ENCODE peak calls at places on chromosomes 16 and 17, in five cellular contexts. B is stomach, R is prostate gland, J is A549, U is uterus. S is an unnamed sample.

GRCh38 chr17:35345445-35345925 is 27.9 kb downstream of the SLFN11 start:
- DNase-seq in R (no peak), J (no peak), U (no peak), B (no peak), S (no peak)

GRCh38 chr16:77594798-77595625 is 127.3 kb upstream of the NUDT7 start:
- DNase-seq in R (no peak), J (no peak), U (no peak), B (no peak), S (no peak)

GRCh38 chr17:51734462-51734861 is 424.1 kb downstream of the CA10 start:
- DNase-seq in J (no peak), B (no peak), U (no peak), R (no peak), S (no peak)

GRCh38 chr17:8176197-8176940 is at the start of gene TMEM107:
- DNase-seq in J (peak; percentile 92), U (peak; percentile 85), B (peak; percentile 90), R (peak; percentile 89), S (peak; percentile 90)

GRCh38 chr17:72158895-72159885 is 38.4 kb downstream of the SOX9 start:
- DNase-seq in R (no peak), B (no peak), J (no peak), U (no peak), S (no peak)

GRCh38 chr17:66835476-66835875 is 559 bp downstream of the CACNG5 start:
- DNase-seq in U (no peak), R (no peak), J (no peak), B (no peak), S (no peak)

GRCh38 chr17:9767432-9767991 is 23.9 kb downstream of the DHRS7C start:
- DNase-seq in J (no peak), U (no peak), B (no peak), R (no peak), S (no peak)

GRCh38 chr17:29061036-29061435 is 18.1 kb downstream of the PIPOX start:
- DNase-seq in B (no peak), R (no peak), J (no peak), U (no peak), S (no peak)

GRCh38 chr16:87921236-87921773 is 15.0 kb downstream of the CA5A start:
- DNase-seq in U (no peak), R (no peak), J (no peak), B (peak; percentile 73), S (no peak)

GRCh38 chr16:64841071-64841470 is 280.8 kb downstream of the CDH11 start:
- DNase-seq in U (no peak), R (no peak), J (no peak), B (no peak), S (no peak)

GRCh38 chr17:57603978-57604377 is 141.1 kb downstream of the CCDC182 start:
- DNase-seq in U (no peak), R (peak; percentile 31), J (no peak), B (peak; percentile 63), S (peak; percentile 83)

GRCh38 chr16:27972500-27972899 is 91.0 kb downstream of the GSG1L start:
- DNase-seq in J (peak; percentile 72), R (no peak), U (no peak), B (no peak), S (no peak)

GRCh38 chr17:63024201-63024600 is 58.2 kb downstream of the TANC2 start:
- DNase-seq in B (no peak), U (no peak), R (no peak), J (no peak), S (no peak)

GRCh38 chr16:48542020-48542473 is 67.9 kb downstream of the N4BP1 start:
- DNase-seq in R (peak; percentile 42), J (peak; percentile 56), U (no peak), B (no peak), S (peak; percentile 75)

GRCh38 chr17:1469231-1469852 is 13.3 kb upstream of the CRK start:
- DNase-seq in U (no peak), J (peak; percentile 97), R (no peak), B (no peak), S (no peak)

GRCh38 chr16:20382202-20382948 is 22.2 kb downstream of the PDILT start:
- DNase-seq in J (no peak), U (no peak), B (no peak), R (no peak), S (no peak)

GRCh38 chr16:67268136-67268579 is 11.2 kb upstream of the PLEKHG4 start:
- DNase-seq in B (peak; percentile 63), U (no peak), J (no peak), R (no peak), S (no peak)

GRCh38 chr17:17176341-17176740 is 29.8 kb downstream of the PLD6 start:
- DNase-seq in B (no peak), U (no peak), J (no peak), R (no peak), S (no peak)

GRCh38 chr17:6255331-6255730 is 179.6 kb downstream of the AIPL1 start:
- DNase-seq in R (no peak), B (no peak), J (no peak), U (no peak), S (no peak)

GRCh38 chr17:21189361-21189760 is 24.6 kb downstream of the TMEM11 start:
- DNase-seq in R (no peak), J (no peak), U (no peak), B (no peak), S (no peak)

GRCh38 chr17:21190078-21190477 is 23.9 kb downstream of the TMEM11 start:
- DNase-seq in B (no peak), U (no peak), J (no peak), R (no peak), S (no peak)

GRCh38 chr17:21191698-21192097 is 22.3 kb downstream of the TMEM11 start:
- DNase-seq in J (no peak), R (no peak), B (no peak), U (no peak), S (no peak)

GRCh38 chr17:21183468-21183867 is 30.5 kb downstream of the TMEM11 start:
- DNase-seq in B (no peak), R (no peak), J (no peak), U (no peak), S (no peak)

DNA sequence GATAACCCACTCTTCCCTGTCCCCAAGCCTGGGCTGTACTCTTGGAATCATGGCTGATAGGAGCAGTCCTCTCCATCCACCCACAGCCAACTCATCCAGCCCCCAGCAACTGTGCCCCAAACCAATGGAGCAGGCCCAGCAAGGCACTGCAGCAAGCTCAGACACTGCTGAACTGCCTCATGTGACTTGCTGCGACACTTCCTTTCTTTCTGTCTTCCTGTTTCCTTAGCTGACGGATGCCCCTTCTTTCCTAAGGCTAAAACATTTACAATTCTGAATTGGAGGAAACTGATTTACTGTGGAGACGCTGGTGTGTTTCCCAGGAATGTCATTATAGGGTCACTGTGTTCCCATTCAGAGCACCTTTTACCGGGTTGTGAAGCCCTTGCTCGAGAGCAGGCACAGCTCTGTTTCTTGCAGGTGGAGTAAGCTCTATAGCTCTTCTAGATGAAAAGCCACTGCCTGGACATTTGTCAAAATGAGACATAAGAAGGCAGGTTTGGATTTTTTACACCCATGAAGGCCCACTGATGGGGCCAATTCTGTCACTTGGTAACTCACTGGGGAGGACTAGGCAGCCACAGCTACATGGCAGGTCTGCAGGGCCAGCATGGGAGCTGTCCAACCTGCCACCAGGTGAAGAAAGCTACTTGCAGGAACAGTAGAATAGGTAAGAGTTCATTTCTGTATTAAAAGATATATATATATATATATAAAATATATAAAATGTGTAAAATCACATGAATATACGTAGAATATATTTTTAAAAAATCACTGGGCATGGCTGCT is 27.4 kb downstream of the TMEM11 start:
- DNase-seq in B (no peak), U (no peak), R (no peak), J (no peak), S (no peak)
- H3K27ac ChIP-seq in B (peak overlapping the region; percentile 22), U (peak overlapping the region; percentile 24), R (no peak overlapping the region), J (no peak overlapping the region), S (no peak overlapping the region)

DNA sequence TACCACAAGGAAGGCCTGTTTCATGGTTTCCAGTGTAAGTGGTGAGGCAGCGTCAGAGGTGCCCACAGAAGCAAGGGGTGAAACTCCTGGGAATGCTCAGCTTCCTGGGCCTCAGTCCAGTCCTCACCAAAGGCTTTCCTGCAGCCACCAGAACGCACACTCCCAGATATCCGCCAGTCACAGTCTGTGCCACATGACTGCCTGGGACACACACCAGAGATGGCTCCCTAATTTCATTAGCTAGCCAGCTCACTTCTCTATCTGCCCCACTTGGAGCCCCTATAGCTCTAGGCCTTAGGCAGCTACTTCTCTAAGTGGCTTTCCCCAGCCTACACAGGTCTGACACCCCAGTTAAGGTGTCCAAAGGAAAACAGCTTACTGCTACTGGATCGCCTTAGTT is 77.0 kb downstream of the CYTH1 start:
- DNase-seq in U (no peak), B (no peak), R (no peak), J (no peak), S (no peak)
- TF ChIP-seq POLR2A in U (no peak), B (no peak), R (no peak), J (no peak), S (no peak)

GRCh38 chr17:74746922-74747321 is 1.5 kb upstream of the NHERF1 start:
- DNase-seq in R (no peak), U (no peak), J (no peak), B (no peak), S (no peak)
- H3K4me1 ChIP-seq in R (peaks cover 12% of the 10 kb centered on the region), U (no peaks in the 10 kb centered on the region), J (peaks cover 29% of the 10 kb centered on the region), B (peaks cover 32% of the 10 kb centered on the region), S (peaks cover 46% of the 10 kb centered on the region)

GRCh38 chr17:77946900-77947643 is 11.4 kb upstream of the TNRC6C start:
- DNase-seq in B (no peak), J (no peak), R (no peak), U (no peak), S (no peak)

GRCh38 chr17:77943971-77944370 is 14.5 kb upstream of the TNRC6C start:
- DNase-seq in R (no peak), B (no peak), U (no peak), J (no peak), S (no peak)

GRCh38 chr17:77944390-77945222 is 13.9 kb upstream of the TNRC6C start:
- DNase-seq in B (no peak), R (no peak), U (no peak), J (no peak), S (no peak)

GRCh38 chr17:77941004-77941403 is 17.5 kb upstream of the TNRC6C start:
- DNase-seq in B (no peak), R (no peak), J (no peak), U (no peak), S (no peak)

GRCh38 chr17:77942111-77942988 is 16.2 kb upstream of the TNRC6C start:
- DNase-seq in B (no peak), R (peak; percentile 36), J (no peak), U (no peak), S (no peak)
- H3K27ac ChIP-seq in B (no peak overlapping the region), R (no peak overlapping the region), J (no peak overlapping the region), U (no peak overlapping the region), S (no peak overlapping the region)

GRCh38 chr16:31477220-31478216 is 5.4 kb upstream of the SLC5A2 start:
- DNase-seq in U (no peak), J (no peak), B (peak; percentile 86), R (no peak), S (peak; percentile 89)
- TF ChIP-seq POLR2A in U (no peak), J (no peak), B (no peak), R (no peak), S (peak; percentile 45)

DNA sequence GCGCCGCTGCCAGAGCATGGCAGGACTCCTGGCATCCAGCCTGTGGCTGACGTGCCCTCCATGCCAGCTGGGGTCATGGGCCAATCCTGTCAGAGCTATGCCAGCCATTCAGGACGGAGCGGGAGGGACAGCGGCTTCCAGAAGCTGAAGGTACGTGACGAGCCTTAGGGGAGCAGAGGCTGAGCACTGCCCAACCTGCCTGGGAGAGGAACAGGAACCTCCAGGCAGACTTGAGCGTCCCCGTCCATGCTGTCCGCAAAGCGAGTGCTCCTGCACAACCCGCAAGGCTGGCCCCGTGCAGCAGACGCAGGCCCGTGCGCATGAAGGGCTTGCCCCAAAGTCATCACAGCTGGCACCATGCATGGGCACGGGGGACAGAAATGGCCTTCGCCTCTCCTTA is 21.5 kb downstream of the NDUFAF8 start:
- DNase-seq in B (no peak), J (no peak), R (no peak), U (no peak), S (no peak)
- H3K4me1 ChIP-seq in B (peaks cover 4% of the 10 kb centered on the region), J (peaks cover 11% of the 10 kb centered on the region), R (peaks cover 1% of the 10 kb centered on the region), U (no peaks in the 10 kb centered on the region), S (no peaks in the 10 kb centered on the region)